ENCODE peak calls at places on chromosomes 5 and 9, in seven cellular contexts. M, T, J, N, P, W and Y are unnamed samples.

GRCh38 chr9:81080900-81081299 is 608.4 kb downstream of the TLE1 start:
- DNase-seq in M (no peak), T (no peak), J (no peak), N (no peak), P (no peak), W (no peak), Y (no peak)

GRCh38 chr5:28265877-28266276 is 1227.5 kb upstream of the CDH9 start:
- DNase-seq in M (no peak), T (no peak), J (no peak), N (no peak), P (no peak), W (no peak), Y (no peak)

GRCh38 chr9:79054500-79054899 is 517.3 kb upstream of the TLE4 start:
- DNase-seq in M (no peak), T (no peak), J (peak; percentile 10), N (no peak), P (no peak), W (peak; percentile 12), Y (no peak)

GRCh38 chr5:43616535-43616934 is 13.6 kb downstream of the NNT start:
- DNase-seq in M (no peak), T (no peak), J (peak; percentile 54), N (no peak), P (no peak), W (peak; percentile 62), Y (no peak)

GRCh38 chr5:61245936-61246335 is 83.7 kb upstream of the SMIM15 start:
- DNase-seq in M (no peak), T (no peak), J (no peak), N (no peak), P (no peak), W (peak; percentile 5), Y (no peak)

GRCh38 chr9:70411930-70412677 is 2.4 kb downstream of the KLF9 start:
- DNase-seq in M (peak; percentile 88), T (peak; percentile 46), J (peak; percentile 94), N (peak; percentile 85), P (no peak), W (peak; percentile 97), Y (peak; percentile 92)

GRCh38 chr9:70058569-70059161 is 15.0 kb downstream of the MAMDC2 start:
- DNase-seq in M (no peak), T (no peak), J (no peak), N (no peak), P (no peak), W (no peak), Y (no peak)

GRCh38 chr5:148740966-148741742 is 85.3 kb upstream of the ADRB2 start:
- DNase-seq in M (no peak), T (no peak), J (peak; percentile 86), N (no peak), P (peak; percentile 61), W (peak; percentile 83), Y (no peak)

GRCh38 chr9:77455312-77455927 is 192.7 kb downstream of the GNA14 start:
- DNase-seq in M (no peak), T (no peak), J (no peak), N (no peak), P (no peak), W (peak; percentile 54), Y (no peak)

GRCh38 chr5:17808566-17808965 is 174.3 kb downstream of the TAF11L14 start:
- DNase-seq in M (no peak), T (no peak), J (no peak), N (no peak), P (no peak), W (no peak), Y (no peak)

GRCh38 chr5:156451505-156451904 is 124.5 kb downstream of the SGCD start:
- DNase-seq in M (no peak), T (no peak), J (no peak), N (no peak), P (no peak), W (no peak), Y (no peak)

GRCh38 chr5:43041131-43041668 is 1.1 kb upstream of the ANXA2R start:
- DNase-seq in M (peak; percentile 79), T (no peak), J (no peak), N (peak; percentile 60), P (no peak), W (no peak), Y (peak; percentile 64)

GRCh38 chr5:38831909-38832308 is 13.9 kb upstream of the OSMR start:
- DNase-seq in M (no peak), T (no peak), J (peak; percentile 66), N (no peak), P (no peak), W (peak; percentile 78), Y (no peak)

GRCh38 chr9:71131145-71131544 is 9.7 kb upstream of the TRPM3 start:
- DNase-seq in M (no peak), T (no peak), J (no peak), N (no peak), P (no peak), W (no peak), Y (no peak)

GRCh38 chr5:165361143-165361542 is 1855.7 kb downstream of the MAT2B start:
- DNase-seq in M (no peak), T (no peak), J (no peak), N (no peak), P (no peak), W (no peak), Y (no peak)

GRCh38 chr5:108141676-108142075 is 240.2 kb downstream of the FBXL17 start:
- DNase-seq in M (no peak), T (no peak), J (no peak), N (no peak), P (no peak), W (no peak), Y (no peak)

GRCh38 chr9:90988318-90988717 is 186.7 kb downstream of the SYK start:
- DNase-seq in M (no peak), T (no peak), J (peak; percentile 17), N (no peak), P (no peak), W (no peak), Y (no peak)

GRCh38 chr9:115000217-115000639 is 69.8 kb upstream of the TNFSF8 start:
- DNase-seq in M (no peak), T (no peak), J (no peak), N (no peak), P (no peak), W (no peak), Y (no peak)

GRCh38 chr5:96093340-96093739 is 131.7 kb upstream of the ELL2 start:
- DNase-seq in M (no peak), T (no peak), J (no peak), N (no peak), P (no peak), W (no peak), Y (no peak)

GRCh38 chr5:126777974-126778674 is 1.2 kb downstream of the LMNB1 start:
- DNase-seq in M (peak; percentile 90), T (peak; percentile 78), J (peak; percentile 96), N (peak; percentile 86), P (peak; percentile 58), W (peak; percentile 96), Y (peak; percentile 86)

GRCh38 chr5:126776499-126777256 is at the start of gene LMNB1:
- DNase-seq in M (peak; percentile 95), T (peak; percentile 94), J (peak; percentile 95), N (peak; percentile 93), P (peak; percentile 37), W (peak; percentile 96), Y (peak; percentile 96)

GRCh38 chr5:126778675-126779403 is 1.9 kb downstream of the LMNB1 start:
- DNase-seq in M (no peak), T (no peak), J (no peak), N (no peak), P (no peak), W (no peak), Y (no peak)

GRCh38 chr5:126777257-126777973 is 479 bp downstream of the LMNB1 start:
- DNase-seq in M (peak; percentile 69), T (peak; percentile 64), J (peak; percentile 62), N (peak; percentile 17), P (no peak), W (peak; percentile 68), Y (peak; percentile 41)

GRCh38 chr5:126780165-126780827 is 3.4 kb downstream of the LMNB1 start:
- DNase-seq in M (no peak), T (no peak), J (peak; percentile 86), N (peak; percentile 43), P (no peak), W (peak; percentile 81), Y (no peak)
- TF ChIP-seq CTCF in M (peak; percentile 54), T (peak; percentile 24), J (peak; percentile 68), N (peak; percentile 68), P (peak; percentile 55), W (peak; percentile 65), Y (peak; percentile 75)

DNA sequence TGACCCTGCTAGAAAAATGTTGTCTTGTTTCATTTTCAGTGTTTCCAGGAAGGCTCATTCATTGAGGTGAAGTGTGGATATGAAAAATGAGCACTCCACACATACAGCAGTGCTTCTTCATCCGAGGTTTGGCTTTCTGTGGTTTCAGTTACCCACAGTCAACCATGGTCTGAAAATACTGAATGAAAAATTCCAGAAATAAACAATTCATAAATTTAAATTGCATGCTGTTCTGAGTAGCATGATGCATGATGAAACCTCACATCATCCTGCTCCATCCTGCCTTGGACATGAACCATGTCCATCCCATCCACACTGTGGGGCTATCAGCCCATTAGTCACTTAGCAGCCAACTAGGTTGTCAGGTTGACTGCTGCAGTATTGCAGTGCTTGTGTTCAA is 10.4 kb upstream of the SLC45A2 start:
- DNase-seq in M (no peak), T (no peak), J (peak; percentile 73), N (no peak), P (peak; percentile 52), W (peak; percentile 68), Y (no peak)
- TF ChIP-seq CTCF in M (no peak), T (no peak), J (no peak), N (no peak), P (peak; percentile 23), W (no peak), Y (no peak)

GRCh38 chr9:134784612-134785305 is 95.9 kb upstream of the FCN2 start:
- DNase-seq in M (no peak), T (no peak), J (no peak), N (no peak), P (no peak), W (no peak), Y (no peak)

GRCh38 chr9:134779640-134780039 is 101.0 kb upstream of the FCN2 start:
- DNase-seq in M (no peak), T (no peak), J (no peak), N (no peak), P (no peak), W (no peak), Y (no peak)

GRCh38 chr9:134782921-134783698 is 97.5 kb upstream of the FCN2 start:
- DNase-seq in M (no peak), T (no peak), J (no peak), N (no peak), P (no peak), W (no peak), Y (no peak)

GRCh38 chr9:134783699-134784039 is 96.9 kb upstream of the FCN2 start:
- DNase-seq in M (no peak), T (no peak), J (peak; percentile 28), N (no peak), P (no peak), W (no peak), Y (peak; percentile 77)

GRCh38 chr9:134781895-134782294 is 98.7 kb upstream of the FCN2 start:
- DNase-seq in M (no peak), T (no peak), J (no peak), N (no peak), P (no peak), W (no peak), Y (no peak)
- TF ChIP-seq CTCF in M (no peak), T (no peak), J (peak; percentile 17), N (peak; percentile 16), P (peak; percentile 39), W (peak; percentile 23), Y (no peak)

DNA sequence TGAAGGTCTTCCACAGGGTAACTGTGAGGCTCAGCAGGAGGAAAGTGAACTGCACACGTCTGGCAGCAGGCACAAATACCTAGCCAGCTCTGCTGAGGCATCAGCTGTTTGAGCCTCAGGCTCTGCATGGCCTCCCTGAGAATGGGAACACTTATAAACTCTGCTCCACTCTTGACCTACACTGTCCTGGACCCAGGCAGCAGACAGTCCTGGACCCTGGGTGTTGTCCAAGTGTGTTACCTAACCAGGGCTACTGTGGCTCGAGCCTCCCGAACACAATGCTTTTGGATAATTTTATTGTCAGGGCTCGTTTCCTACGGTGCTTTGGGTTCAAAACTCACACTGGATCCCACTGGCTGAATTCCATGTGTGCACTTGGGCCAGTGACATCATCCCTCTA is 497.9 kb downstream of the SEMA5A start:
- DNase-seq in M (no peak), T (no peak), J (no peak), N (no peak), P (no peak), W (no peak), Y (no peak)
- TF ChIP-seq CTCF in M (no peak), T (no peak), J (no peak), N (no peak), P (no peak), W (no peak), Y (no peak)